ENCODE peak calls at places on chromosomes 4 and X, in five cellular contexts. B is ascending aorta, G is heart right ventricle, Y is aorta, T is tibial nerve. F is an unnamed sample. For H3K36me3 and H3K4me1, the result is how much of the 10 kb centered on the place peaks cover.

GRCh38 chr4:174454815-174455473 is 67.3 kb downstream of the HPGD start:
- DNase-seq in B (no peak), G (no peak), Y (no peak), T (no peak), F (no peak)

GRCh38 chr4:26020083-26020668 is 106.2 kb downstream of the SMIM20 start:
- DNase-seq in B (peak), G (no peak), Y (no peak), T (no peak), F (no peak)

GRCh38 chrX:5681159-5681558 is 547.5 kb downstream of the NLGN4X start:
- DNase-seq in B (no peak), G (no peak), Y (no peak), T (no peak), F (peak)

GRCh38 chr4:151038452-151039157 is 23.5 kb upstream of the LRBA start:
- DNase-seq in B (no peak), G (no peak), Y (no peak), T (no peak), F (no peak)

GRCh38 chr4:37667197-37668100 is 18.7 kb downstream of the RELL1 start:
- DNase-seq in B (no peak), G (no peak), Y (no peak), T (no peak), F (no peak)

GRCh38 chrX:3393581-3394111 is 47.2 kb upstream of the MXRA5 start:
- DNase-seq in B (no peak), G (no peak), Y (no peak), T (no peak), F (no peak)

GRCh38 chr4:2914220-2915126 is 48.7 kb downstream of the NOP14 start:
- DNase-seq in B (peak), G (no peak), Y (peak), T (no peak), F (no peak)

GRCh38 chrX:136531951-136532350 is at the start of gene VGLL1:
- DNase-seq in B (no peak), G (no peak), Y (no peak), T (no peak), F (no peak)

GRCh38 chr4:121091941-121092340 is 19.6 kb upstream of the NDNF start:
- DNase-seq in B (no peak), G (no peak), Y (no peak), T (no peak), F (no peak)

GRCh38 chr4:138392751-138393308 is 150.7 kb upstream of the SLC7A11 start:
- DNase-seq in B (no peak), G (no peak), Y (no peak), T (no peak), F (no peak)

GRCh38 chr4:110184791-110185155 is 13.6 kb downstream of the ELOVL6 start:
- DNase-seq in B (no peak), G (no peak), Y (no peak), T (no peak), F (no peak)
- H3K36me3 ChIP-seq in B (under half), G (under half), Y (under half), T (under half), F (under half)

DNA sequence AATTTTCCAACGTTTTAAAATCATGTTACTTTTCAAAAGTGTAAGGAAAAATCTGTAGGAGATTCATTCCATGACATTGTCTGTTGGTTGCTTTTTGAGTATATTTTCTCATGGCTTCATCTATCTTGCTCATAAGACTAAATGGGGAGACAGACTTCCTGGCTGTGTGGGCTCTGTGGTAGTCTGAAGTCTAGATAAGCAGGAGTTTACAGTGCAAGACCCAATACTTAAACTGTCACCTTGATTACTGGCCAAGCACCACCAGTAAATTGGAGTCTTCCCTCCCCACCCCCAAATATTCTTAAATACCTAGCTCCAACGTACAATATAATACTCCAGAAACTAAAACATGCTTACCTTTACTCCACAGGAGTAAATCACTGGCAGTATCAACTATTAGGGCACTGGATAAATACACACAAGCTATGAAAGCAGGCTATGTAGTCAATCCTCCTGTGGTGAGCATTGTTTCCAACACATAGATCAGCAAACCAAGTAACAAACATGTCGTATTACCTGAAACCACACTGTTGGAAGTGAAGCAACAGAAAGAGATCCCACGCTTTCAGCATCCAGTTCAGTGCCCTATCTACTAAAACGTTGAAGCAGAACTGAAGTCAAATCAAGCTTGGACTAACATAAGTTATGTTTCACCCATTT is 6.2 kb downstream of the HNRNPD start:
- DNase-seq in B (no peak), G (no peak), Y (no peak), T (no peak), F (no peak)
- H3K4me1 ChIP-seq in B (under half), G (half or more), Y (under half), T (half or more), F (under half)

GRCh38 chrX:40061871-40062524 is 35.8 kb downstream of the BCOR start:
- DNase-seq in B (peak), G (no peak), Y (peak), T (no peak), F (no peak)

GRCh38 chrX:40061005-40061404 is 36.8 kb downstream of the BCOR start:
- DNase-seq in B (peak), G (no peak), Y (peak), T (no peak), F (no peak)

GRCh38 chrX:40058719-40059118 is 39.0 kb downstream of the BCOR start:
- DNase-seq in B (peak), G (no peak), Y (peak), T (no peak), F (no peak)

GRCh38 chrX:40062525-40063193 is 35.1 kb downstream of the BCOR start:
- DNase-seq in B (peak), G (no peak), Y (peak), T (no peak), F (no peak)

GRCh38 chrX:40060356-40060845 is 37.4 kb downstream of the BCOR start:
- DNase-seq in B (peak), G (no peak), Y (peak), T (no peak), F (no peak)
- H3K36me3 ChIP-seq in B (under half), G (half or more), Y (under half), T (under half), F (under half)

DNA sequence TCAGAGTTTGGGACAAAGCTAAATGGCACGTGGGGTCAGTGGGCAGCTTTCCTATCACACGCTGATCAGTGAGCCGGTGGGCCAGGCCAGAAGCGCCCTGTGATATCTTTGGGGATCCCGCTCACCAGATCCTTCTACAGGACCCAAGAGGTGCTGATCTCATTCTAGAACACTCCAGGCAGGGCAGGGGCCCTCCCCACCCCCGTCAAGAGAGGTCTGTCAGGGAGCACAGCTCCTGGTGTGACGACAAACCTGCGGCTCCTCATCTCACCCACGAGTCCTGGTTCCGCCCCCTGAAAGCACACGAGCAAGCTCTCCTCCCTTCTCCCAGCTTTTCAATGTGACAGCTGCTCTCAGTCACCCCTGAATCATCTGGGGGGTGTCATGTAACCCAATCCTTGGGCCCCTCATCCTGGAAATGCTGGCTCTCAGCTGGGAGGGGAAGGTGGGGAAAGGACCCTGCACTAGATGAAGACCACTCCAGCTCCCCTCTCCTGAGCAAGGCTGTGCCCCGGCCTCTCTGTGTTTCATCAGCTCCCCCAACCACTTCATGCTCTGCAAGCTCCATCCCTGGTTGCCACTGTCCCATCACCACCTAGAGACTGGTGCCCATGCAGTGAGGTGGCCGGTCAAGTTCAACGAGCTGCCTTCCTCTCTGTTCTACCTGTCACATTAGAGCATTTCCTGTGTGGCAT is 4.6 kb downstream of the HCFC1 start:
- DNase-seq in B (no peak), G (no peak), Y (no peak), T (no peak), F (no peak)
- H3K4me1 ChIP-seq in B (under half), G (half or more), Y (under half), T (under half), F (under half)

GRCh38 chrX:53616921-53617320 is 69.6 kb downstream of the HUWE1 start:
- DNase-seq in B (no peak), G (no peak), Y (no peak), T (no peak), F (no peak)

DNA sequence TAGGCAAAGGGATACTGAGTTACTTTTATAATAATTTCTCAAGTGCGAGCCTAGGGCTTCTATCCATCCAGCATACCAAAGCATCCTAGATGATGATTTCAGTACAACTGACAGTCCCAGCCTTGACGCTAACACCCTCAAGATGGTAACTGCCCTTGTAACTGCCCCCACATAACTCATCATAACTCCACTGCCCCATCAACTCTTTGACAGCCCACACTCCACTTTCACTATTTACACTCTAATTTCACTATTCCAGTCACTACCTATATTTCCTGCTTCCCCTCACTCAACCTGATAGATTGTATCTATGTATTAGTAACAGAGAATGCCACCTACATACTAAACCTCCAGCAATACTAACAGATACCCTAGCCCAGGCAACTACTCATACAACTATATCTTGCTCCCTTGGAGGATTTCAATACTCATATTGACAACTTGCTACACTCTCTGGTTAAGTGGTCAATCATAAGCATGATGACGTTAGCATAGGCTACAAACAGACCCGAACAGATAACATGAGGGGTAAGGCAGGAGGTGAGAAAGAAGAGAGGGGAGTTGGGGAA is 65.0 kb downstream of the HUWE1 start:
- DNase-seq in B (no peak), G (no peak), Y (no peak), T (no peak), F (no peak)
- H3K36me3 ChIP-seq in B (under half), G (half or more), Y (under half), T (half or more), F (under half)

GRCh38 chr4:81626851-81627250 is 155.1 kb upstream of the RASGEF1B start:
- DNase-seq in B (no peak), G (no peak), Y (no peak), T (no peak), F (no peak)
- H3K4me1 ChIP-seq in B (under half), G (under half), Y (under half), T (under half), F (under half)

DNA sequence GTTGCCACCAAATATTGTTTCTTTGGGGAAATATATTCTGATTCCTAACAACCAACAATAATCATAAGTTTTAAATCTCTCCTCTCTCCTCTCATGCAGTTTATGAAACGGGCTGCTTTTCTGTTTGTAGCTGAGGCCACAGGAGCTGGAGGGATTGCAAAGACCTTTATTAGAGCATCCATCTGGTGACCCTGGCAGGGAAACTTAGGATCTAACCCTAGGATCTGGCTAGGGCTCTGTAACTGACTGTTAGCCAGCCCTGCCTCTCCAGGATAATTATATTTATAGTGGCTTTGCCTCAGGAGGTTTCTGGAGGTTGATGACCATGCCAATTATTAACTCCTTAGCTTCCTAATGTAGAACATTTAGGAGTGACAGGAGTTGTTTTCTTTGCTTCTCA is 57.0 kb downstream of the SMAD1 start:
- DNase-seq in B (no peak), G (no peak), Y (no peak), T (no peak), F (no peak)
- H3K36me3 ChIP-seq in B (under half), G (under half), Y (under half), T (under half), F (under half)

GRCh38 chrX:72634321-72634720 is 61.7 kb upstream of the HDAC8 start:
- DNase-seq in B (no peak), G (no peak), Y (no peak), T (no peak), F (no peak)
- H3K4me1 ChIP-seq in B (under half), G (under half), Y (under half), T (under half), F (under half)

GRCh38 chr4:186666252-186666651 is 57.4 kb downstream of the FAT1 start:
- DNase-seq in B (no peak), G (no peak), Y (no peak), T (no peak), F (no peak)
- H3K36me3 ChIP-seq in B (under half), G (under half), Y (under half), T (under half), F (under half)

F was measured in iPS DF 6.9.